ENCODE peak calls at places on chromosome 7, in five cellular contexts. T is NCI-H345, M is anterior cingulate cortex, C is GF-D8, R is HFF-Myc. Z is an unnamed sample.

GRCh38 chr7:601573-602340 is 82.1 kb upstream of the PDGFA start:
- DNase-seq in T (no peak), M (no peak), C (no peak), R (no peak), Z (no peak)

GRCh38 chr7:151448261-151449252 is 8.6 kb upstream of the CRYGN start:
- DNase-seq in T (peak; percentile 45), M (no peak), C (peak; percentile 11), R (no peak), Z (peak; percentile 48)

GRCh38 chr7:42237891-42238531 is 1.0 kb upstream of the GLI3 start:
- DNase-seq in T (no peak), M (peak; percentile 52), C (no peak), R (no peak), Z (peak; percentile 75)

GRCh38 chr7:77655836-77656455 is 40.3 kb upstream of the RSBN1L start:
- DNase-seq in T (no peak), M (no peak), C (no peak), R (no peak), Z (no peak)

GRCh38 chr7:19674266-19674960 is 34.4 kb downstream of the POLR1F start:
- DNase-seq in T (no peak), M (no peak), C (no peak), R (no peak), Z (no peak)

GRCh38 chr7:140144821-140145220 is 32.0 kb downstream of the KDM7A start:
- DNase-seq in T (no peak), M (no peak), C (no peak), R (no peak), Z (no peak)

GRCh38 chr7:79241288-79242055 is 212.0 kb downstream of the MAGI2 start:
- DNase-seq in T (no peak), M (no peak), C (no peak), R (peak; percentile 75), Z (no peak)

GRCh38 chr7:119514326-119514725 is 758.6 kb upstream of the KCND2 start:
- DNase-seq in T (no peak), M (no peak), C (no peak), R (no peak), Z (no peak)

GRCh38 chr7:41046221-41046761 is 656.6 kb downstream of the INHBA start:
- DNase-seq in T (no peak), M (no peak), C (no peak), R (no peak), Z (no peak)

GRCh38 chr7:133941496-133941895 is 185.6 kb upstream of the LRGUK start:
- DNase-seq in T (no peak), M (no peak), C (no peak), R (no peak), Z (no peak)

GRCh38 chr7:26292768-26293560 is 1.3 kb downstream of the SNX10 start:
- DNase-seq in T (no peak), M (peak; percentile 11), C (no peak), R (no peak), Z (no peak)

GRCh38 chr7:66958708-66959350 is 36.6 kb downstream of the SBDS start:
- DNase-seq in T (no peak), M (no peak), C (no peak), R (no peak), Z (no peak)

GRCh38 chr7:1934756-1935155 is 264.7 kb downstream of the ELFN1 start:
- DNase-seq in T (no peak), M (no peak), C (no peak), R (no peak), Z (no peak)

GRCh38 chr7:123888192-123888591 is 36.8 kb upstream of the SPAM1 start:
- DNase-seq in T (no peak), M (no peak), C (no peak), R (no peak), Z (no peak)

GRCh38 chr7:35003679-35004278 is 33.5 kb downstream of the DPY19L1 start:
- DNase-seq in T (peak; percentile 87), M (no peak), C (peak; percentile 19), R (peak; percentile 42), Z (no peak)

GRCh38 chr7:9698375-9698774 is 1265.0 kb downstream of the NXPH1 start:
- DNase-seq in T (no peak), M (no peak), C (no peak), R (no peak), Z (no peak)

GRCh38 chr7:13144622-13145021 is 457.2 kb downstream of the ARL4A start:
- DNase-seq in T (no peak), M (no peak), C (no peak), R (no peak), Z (no peak)

GRCh38 chr7:102284399-102284798 is 2.3 kb upstream of the SH2B2 start:
- DNase-seq in T (no peak), M (no peak), C (no peak), R (no peak), Z (no peak)

GRCh38 chr7:152511736-152512135 is 75.9 kb upstream of the KMT2C start:
- DNase-seq in T (no peak), M (no peak), C (no peak), R (no peak), Z (no peak)

GRCh38 chr7:76303829-76304505 is 1.5 kb downstream of the HSPB1 start:
- DNase-seq in T (no peak), M (no peak), C (no peak), R (no peak), Z (no peak)

GRCh38 chr7:100490483-100491191 is 6.9 kb downstream of the NYAP1 start:
- DNase-seq in T (no peak), M (no peak), C (no peak), R (no peak), Z (no peak)

GRCh38 chr7:157027568-157028527 is 17.4 kb upstream of the MNX1 start:
- DNase-seq in T (no peak), M (no peak), C (no peak), R (no peak), Z (no peak)

GRCh38 chr7:112699725-112700513 is 90.3 kb downstream of the TMEM168 start:
- DNase-seq in T (no peak), M (no peak), C (no peak), R (no peak), Z (no peak)

GRCh38 chr7:71442492-71443196 is 310.7 kb downstream of the GALNT17 start:
- DNase-seq in T (no peak), M (no peak), C (peak; percentile 82), R (no peak), Z (no peak)

GRCh38 chr7:100875356-100875751 is 451 bp downstream of the SRRT start:
- DNase-seq in T (peak; percentile 26), M (no peak), C (no peak), R (no peak), Z (no peak)

GRCh38 chr7:2082357-2083038 is 150.2 kb downstream of the MAD1L1 start:
- DNase-seq in T (no peak), M (no peak), C (no peak), R (no peak), Z (peak; percentile 24)

GRCh38 chr7:108809356-108809755 is 239.7 kb downstream of the DNAJB9 start:
- DNase-seq in T (no peak), M (no peak), C (no peak), R (no peak), Z (no peak)

GRCh38 chr7:26535483-26536069 is 243.9 kb downstream of the SNX10 start:
- DNase-seq in T (peak; percentile 56), M (no peak), C (no peak), R (no peak), Z (no peak)

GRCh38 chr7:90579181-90579688 is 16.9 kb upstream of the CDK14 start:
- DNase-seq in T (no peak), M (no peak), C (no peak), R (no peak), Z (peak; percentile 86)

GRCh38 chr7:104790440-104790839 is 223.6 kb upstream of the KMT2E start:
- DNase-seq in T (no peak), M (no peak), C (no peak), R (no peak), Z (no peak)

GRCh38 chr7:82343-83155 is 109.8 kb upstream of the FAM20C start:
- DNase-seq in T (no peak), M (no peak), C (no peak), R (no peak), Z (peak; percentile 43)

GRCh38 chr7:18357691-18358090 is 137.9 kb upstream of the HDAC9 start:
- DNase-seq in T (no peak), M (no peak), C (no peak), R (peak; percentile 5), Z (no peak)

GRCh38 chr7:155169081-155169480 is 99.0 kb downstream of the HTR5A start:
- DNase-seq in T (peak; percentile 80), M (no peak), C (no peak), R (no peak), Z (no peak)

GRCh38 chr7:29145553-29146081 is 720 bp downstream of the CPVL start:
- DNase-seq in T (no peak), M (no peak), C (no peak), R (no peak), Z (no peak)

GRCh38 chr7:135210818-135211178 is 528 bp downstream of the WDR91 start:
- DNase-seq in T (peak; percentile 50), M (peak; percentile 56), C (no peak), R (no peak), Z (no peak)

GRCh38 chr7:148987751-148988512 is 40.4 kb downstream of the PDIA4 start:
- DNase-seq in T (peak; percentile 30), M (no peak), C (no peak), R (no peak), Z (no peak)

GRCh38 chr7:36277247-36277542 is 112.5 kb upstream of the ANLN start:
- DNase-seq in T (no peak), M (no peak), C (no peak), R (no peak), Z (no peak)

GRCh38 chr7:18638594-18639452 is 143.3 kb downstream of the HDAC9 start:
- DNase-seq in T (no peak), M (no peak), C (no peak), R (peak; percentile 38), Z (no peak)

Z was measured in breast epithelium.